ENCODE peak calls at places on chromosomes 4 and X, in eight cellular contexts. C, K, Z, F, B, P, Y and A are unnamed samples.

GRCh38 chr4:52566136-52567031 is 92.7 kb downstream of the USP46 start:
- DNase-seq in C (no peak), K (no peak), Z (no peak), F (no peak), B (no peak), P (no peak), Y (no peak), A (no peak)

GRCh38 chr4:33802578-33802977 is 2441.7 kb downstream of the ARAP2 start:
- DNase-seq in C (no peak), K (no peak), Z (no peak), F (no peak), B (no peak), P (no peak), Y (no peak), A (no peak)

GRCh38 chr4:172096771-172097170 is 283.6 kb downstream of the GALNTL6 start:
- DNase-seq in C (no peak), K (no peak), Z (no peak), F (no peak), B (no peak), P (peak), Y (no peak), A (no peak)

GRCh38 chr4:101205878-101206277 is 141.4 kb downstream of the PPP3CA start:
- DNase-seq in C (no peak), K (no peak), Z (no peak), F (peak), B (no peak), P (peak), Y (no peak), A (peak)

GRCh38 chr4:20483416-20483815 is 216.8 kb upstream of the PACRGL start:
- DNase-seq in C (no peak), K (no peak), Z (no peak), F (no peak), B (no peak), P (no peak), Y (no peak), A (no peak)

GRCh38 chr4:12881945-12882589 is 602.1 kb downstream of the RAB28 start:
- DNase-seq in C (no peak), K (no peak), Z (no peak), F (no peak), B (no peak), P (no peak), Y (no peak), A (no peak)

GRCh38 chrX:65690057-65690855 is 22.8 kb downstream of the MSN start:
- DNase-seq in C (no peak), K (peak), Z (no peak), F (peak), B (no peak), P (peak), Y (no peak), A (peak)

GRCh38 chr4:149638073-149638472 is 177.6 kb downstream of the IQCM start:
- DNase-seq in C (no peak), K (no peak), Z (no peak), F (peak), B (no peak), P (peak), Y (no peak), A (peak)

GRCh38 chrX:67546496-67547423 is 2.9 kb downstream of the AR start:
- DNase-seq in C (no peak), K (no peak), Z (no peak), F (no peak), B (no peak), P (no peak), Y (no peak), A (no peak)

GRCh38 chr4:125482822-125483221 is 168.1 kb downstream of the FAT4 start:
- DNase-seq in C (no peak), K (no peak), Z (no peak), F (no peak), B (no peak), P (no peak), Y (no peak), A (peak)

GRCh38 chrX:71098302-71098701 is 2.7 kb downstream of the FOXO4 start:
- DNase-seq in C (peak), K (peak), Z (peak), F (no peak), B (no peak), P (peak), Y (peak), A (peak)

GRCh38 chrX:70421618-70422017 is 1.5 kb upstream of the GDPD2 start:
- DNase-seq in C (no peak), K (no peak), Z (no peak), F (no peak), B (no peak), P (no peak), Y (no peak), A (no peak)

GRCh38 chrX:51641421-51642021 is 22.8 kb upstream of the CENPVL3 start:
- DNase-seq in C (no peak), K (peak), Z (no peak), F (peak), B (peak), P (peak), Y (no peak), A (peak)

GRCh38 chrX:5595570-5595969 is 633.1 kb downstream of the NLGN4X start:
- DNase-seq in C (no peak), K (no peak), Z (no peak), F (no peak), B (no peak), P (no peak), Y (no peak), A (no peak)

GRCh38 chrX:22164770-22165388 is 107.8 kb upstream of the CBLL2 start:
- DNase-seq in C (no peak), K (no peak), Z (no peak), F (no peak), B (no peak), P (peak), Y (no peak), A (peak)

GRCh38 chr4:88318751-88319350 is 34.5 kb upstream of the PPM1K start:
- DNase-seq in C (no peak), K (no peak), Z (no peak), F (peak), B (no peak), P (no peak), Y (no peak), A (peak)

GRCh38 chr4:105509291-105509690 is 35.4 kb upstream of the PPA2 start:
- DNase-seq in C (no peak), K (peak), Z (no peak), F (no peak), B (no peak), P (no peak), Y (no peak), A (no peak)

GRCh38 chrX:11766487-11766886 is 8.4 kb downstream of the MSL3 start:
- DNase-seq in C (no peak), K (no peak), Z (no peak), F (no peak), B (no peak), P (no peak), Y (no peak), A (no peak)

GRCh38 chr4:168868044-168868855 is 141.8 kb downstream of the CBR4 start:
- DNase-seq in C (no peak), K (no peak), Z (no peak), F (peak), B (no peak), P (peak), Y (no peak), A (peak)

GRCh38 chr4:123649644-123650356 is 253.2 kb downstream of the SPRY1 start:
- DNase-seq in C (no peak), K (peak), Z (peak), F (no peak), B (peak), P (peak), Y (no peak), A (peak)

GRCh38 chr4:174284181-174284886 is 623 bp downstream of the CEP44 start:
- DNase-seq in C (no peak), K (peak), Z (no peak), F (peak), B (no peak), P (peak), Y (no peak), A (peak)

GRCh38 chr4:187996502-187997177 is 1.1 kb downstream of the ZFP42 start:
- DNase-seq in C (no peak), K (no peak), Z (no peak), F (no peak), B (no peak), P (no peak), Y (no peak), A (no peak)

GRCh38 chr4:23924556-23924955 is 34.7 kb upstream of the PPARGC1A start:
- DNase-seq in C (no peak), K (no peak), Z (no peak), F (no peak), B (no peak), P (no peak), Y (no peak), A (peak)

GRCh38 chr4:54254915-54255246 is 25.8 kb downstream of the PDGFRA start:
- DNase-seq in C (no peak), K (no peak), Z (no peak), F (no peak), B (no peak), P (no peak), Y (no peak), A (no peak)

GRCh38 chr4:26377352-26378311 is 56.8 kb downstream of the RBPJ start:
- DNase-seq in C (no peak), K (peak), Z (no peak), F (no peak), B (no peak), P (no peak), Y (no peak), A (no peak)

GRCh38 chrX:110755611-110756010 is 40.0 kb downstream of the CHRDL1 start:
- DNase-seq in C (no peak), K (no peak), Z (no peak), F (no peak), B (no peak), P (peak), Y (no peak), A (no peak)

GRCh38 chr4:84966382-84967291 is at the start of gene WDFY3:
- DNase-seq in C (peak), K (peak), Z (peak), F (peak), B (peak), P (peak), Y (peak), A (peak)

GRCh38 chr4:84964995-84965557 is 1.4 kb downstream of the WDFY3 start:
- DNase-seq in C (no peak), K (no peak), Z (no peak), F (peak), B (no peak), P (no peak), Y (no peak), A (no peak)

GRCh38 chr4:84967292-84967651 is 782 bp upstream of the WDFY3 start:
- DNase-seq in C (no peak), K (no peak), Z (no peak), F (peak), B (no peak), P (peak), Y (no peak), A (peak)

GRCh38 chr4:84968936-84969335 is 2.4 kb upstream of the WDFY3 start:
- DNase-seq in C (no peak), K (no peak), Z (no peak), F (no peak), B (no peak), P (no peak), Y (no peak), A (no peak)

GRCh38 chr4:84965558-84966381 is 720 bp downstream of the WDFY3 start:
- DNase-seq in C (peak), K (peak), Z (peak), F (peak), B (no peak), P (peak), Y (peak), A (peak)
- TF ChIP-seq CTCF in C (peak), K (no peak), Z (no peak), F (no peak), B (no peak), P (peak), Y (no peak), A (no peak)

GRCh38 chr4:112284662-112285411 is 867 bp downstream of the TIFA start:
- DNase-seq in C (no peak), K (peak), Z (peak), F (peak), B (no peak), P (peak), Y (no peak), A (peak)

GRCh38 chr4:112289407-112290253 is 3.9 kb upstream of the TIFA start:
- DNase-seq in C (no peak), K (no peak), Z (no peak), F (no peak), B (no peak), P (no peak), Y (no peak), A (no peak)

GRCh38 chr4:112288455-112288854 is 2.8 kb upstream of the TIFA start:
- DNase-seq in C (no peak), K (no peak), Z (no peak), F (no peak), B (no peak), P (no peak), Y (no peak), A (no peak)

GRCh38 chr4:112290341-112290740 is 4.6 kb upstream of the TIFA start:
- DNase-seq in C (no peak), K (no peak), Z (no peak), F (no peak), B (no peak), P (no peak), Y (no peak), A (no peak)

GRCh38 chr4:112287258-112287873 is 1.7 kb upstream of the TIFA start:
- DNase-seq in C (no peak), K (no peak), Z (no peak), F (no peak), B (no peak), P (no peak), Y (no peak), A (no peak)
- H3K4me3 ChIP-seq in C (no peak), K (no peak), Z (no peak), F (no peak), B (no peak), P (no peak), Y (no peak), A (no peak)

DNA sequence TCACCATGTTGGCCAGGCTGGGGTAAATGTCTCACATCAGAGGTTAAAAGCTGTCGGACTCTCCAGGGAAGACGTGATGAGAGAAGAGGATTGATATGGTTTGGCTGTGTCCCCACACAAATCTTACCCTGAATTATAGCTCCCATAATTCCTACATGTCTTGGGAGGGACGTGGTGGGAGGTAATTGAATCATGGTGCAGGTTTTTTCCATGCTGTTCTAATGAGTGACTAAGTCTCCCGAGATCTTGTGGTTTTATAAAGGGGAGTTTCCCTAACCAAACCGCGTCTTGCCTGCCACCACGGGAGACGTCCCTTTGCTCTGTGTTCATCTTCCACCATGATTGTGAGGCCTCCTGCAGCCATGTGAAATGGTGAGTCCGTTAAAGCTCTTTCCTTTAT is 64.4 kb downstream of the ASMT start:
- DNase-seq in C (no peak), K (peak), Z (no peak), F (no peak), B (no peak), P (peak), Y (peak), A (no peak)
- TF ChIP-seq CTCF in C (no peak), K (no peak), Z (no peak), F (no peak), B (no peak), P (no peak), Y (no peak), A (no peak)

GRCh38 chr4:152180369-152180768 is 355.5 kb downstream of the FBXW7 start:
- DNase-seq in C (no peak), K (no peak), Z (no peak), F (no peak), B (no peak), P (no peak), Y (peak), A (no peak)

GRCh38 chr4:152185786-152186540 is 349.9 kb downstream of the FBXW7 start:
- DNase-seq in C (no peak), K (peak), Z (no peak), F (no peak), B (no peak), P (no peak), Y (no peak), A (peak)

GRCh38 chr4:152176627-152177214 is 359.2 kb downstream of the FBXW7 start:
- DNase-seq in C (no peak), K (no peak), Z (no peak), F (no peak), B (no peak), P (no peak), Y (peak), A (peak)

GRCh38 chr4:152181150-152181549 is 354.7 kb downstream of the FBXW7 start:
- DNase-seq in C (no peak), K (no peak), Z (no peak), F (no peak), B (no peak), P (no peak), Y (peak), A (no peak)
- H3K4me3 ChIP-seq in C (no peak), K (no peak), Z (no peak), F (no peak), B (no peak), P (no peak), Y (no peak), A (no peak)

GRCh38 chr4:153297116-153297515 is 47.4 kb upstream of the MND1 start:
- DNase-seq in C (no peak), K (no peak), Z (no peak), F (no peak), B (no peak), P (no peak), Y (no peak), A (peak)
- TF ChIP-seq CTCF in C (no peak), K (no peak), Z (no peak), F (no peak), B (no peak), P (no peak), Y (no peak), A (no peak)

DNA sequence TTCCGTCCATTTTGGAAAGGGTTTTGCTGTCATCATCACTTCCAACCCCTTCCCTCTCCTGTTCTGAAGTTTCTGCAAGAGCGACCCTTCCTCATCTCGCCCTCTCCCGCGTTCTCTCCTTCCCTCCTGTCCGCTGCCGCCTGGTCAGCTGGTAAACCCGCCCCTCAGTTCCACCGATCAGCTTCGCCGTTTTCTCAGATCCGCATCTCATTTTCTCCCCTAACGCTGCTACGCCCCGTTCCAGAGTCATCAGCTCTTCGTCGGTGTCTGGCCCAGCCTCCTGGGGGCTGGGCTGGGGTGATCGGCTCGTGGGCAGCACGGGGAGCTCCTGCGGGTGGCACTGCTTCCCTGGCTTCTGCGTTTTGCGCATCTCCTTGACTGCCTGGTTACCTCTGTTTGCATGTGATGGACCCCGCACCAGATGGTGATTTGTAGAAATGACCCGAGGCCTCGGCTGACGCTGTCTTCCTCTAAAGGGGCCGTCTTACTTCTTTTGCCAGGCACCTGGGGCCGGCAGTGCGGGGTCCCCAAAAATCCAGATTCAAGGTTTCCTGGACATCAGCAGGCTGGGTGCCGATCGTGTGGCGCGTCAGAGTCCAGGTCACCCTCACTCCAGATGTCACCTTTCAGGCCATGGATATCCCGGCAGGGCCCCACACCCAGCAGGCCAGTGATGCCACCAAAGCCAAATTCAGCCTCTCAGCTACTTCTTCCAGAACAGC is 13.4 kb downstream of the CTBP1 start:
- DNase-seq in C (peak), K (no peak), Z (peak), F (peak), B (no peak), P (no peak), Y (no peak), A (no peak)
- H3K4me3 ChIP-seq in C (no peak), K (no peak), Z (no peak), F (no peak), B (no peak), P (no peak), Y (no peak), A (no peak)

DNA sequence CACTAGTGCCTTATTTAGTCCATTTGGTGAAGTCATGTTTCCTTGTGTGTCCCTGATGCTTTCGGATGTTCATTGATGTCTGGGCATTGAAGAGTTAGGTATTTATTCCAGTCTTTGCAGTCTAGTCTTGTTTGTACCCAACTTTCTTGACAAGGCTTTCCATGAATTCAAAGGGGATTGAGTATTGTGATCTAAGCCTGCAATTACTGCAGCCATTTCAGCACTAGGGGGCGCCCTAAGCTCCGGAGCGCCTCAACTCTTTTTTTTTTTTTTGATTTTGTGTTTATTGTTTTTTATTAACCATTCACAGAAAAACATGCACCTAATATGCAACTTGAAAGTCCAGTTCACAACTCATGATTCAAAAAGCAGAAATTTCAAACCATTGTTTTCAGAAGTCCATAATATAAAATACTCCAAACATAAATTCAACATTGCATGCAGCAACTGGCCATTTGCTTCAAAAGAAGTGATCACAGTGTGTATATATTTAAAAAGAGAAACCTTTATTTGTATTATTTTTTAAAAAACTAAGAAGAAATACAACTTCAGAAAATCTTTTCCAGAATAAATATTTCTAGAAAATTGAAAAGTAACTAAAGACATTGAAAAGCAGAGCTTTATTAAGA is 59.2 kb downstream of the PTPN13 start:
- DNase-seq in C (no peak), K (peak), Z (no peak), F (no peak), B (no peak), P (no peak), Y (no peak), A (no peak)
- TF ChIP-seq CTCF in C (peak), K (peak), Z (no peak), F (peak), B (peak), P (peak), Y (no peak), A (peak)

GRCh38 chrX:43882294-43882681 is at the start of gene MAOB:
- DNase-seq in C (peak), K (peak), Z (peak), F (no peak), B (no peak), P (no peak), Y (no peak), A (peak)
- H3K4me3 ChIP-seq in C (peak), K (no peak), Z (no peak), F (no peak), B (no peak), P (no peak), Y (no peak), A (no peak)

DNA sequence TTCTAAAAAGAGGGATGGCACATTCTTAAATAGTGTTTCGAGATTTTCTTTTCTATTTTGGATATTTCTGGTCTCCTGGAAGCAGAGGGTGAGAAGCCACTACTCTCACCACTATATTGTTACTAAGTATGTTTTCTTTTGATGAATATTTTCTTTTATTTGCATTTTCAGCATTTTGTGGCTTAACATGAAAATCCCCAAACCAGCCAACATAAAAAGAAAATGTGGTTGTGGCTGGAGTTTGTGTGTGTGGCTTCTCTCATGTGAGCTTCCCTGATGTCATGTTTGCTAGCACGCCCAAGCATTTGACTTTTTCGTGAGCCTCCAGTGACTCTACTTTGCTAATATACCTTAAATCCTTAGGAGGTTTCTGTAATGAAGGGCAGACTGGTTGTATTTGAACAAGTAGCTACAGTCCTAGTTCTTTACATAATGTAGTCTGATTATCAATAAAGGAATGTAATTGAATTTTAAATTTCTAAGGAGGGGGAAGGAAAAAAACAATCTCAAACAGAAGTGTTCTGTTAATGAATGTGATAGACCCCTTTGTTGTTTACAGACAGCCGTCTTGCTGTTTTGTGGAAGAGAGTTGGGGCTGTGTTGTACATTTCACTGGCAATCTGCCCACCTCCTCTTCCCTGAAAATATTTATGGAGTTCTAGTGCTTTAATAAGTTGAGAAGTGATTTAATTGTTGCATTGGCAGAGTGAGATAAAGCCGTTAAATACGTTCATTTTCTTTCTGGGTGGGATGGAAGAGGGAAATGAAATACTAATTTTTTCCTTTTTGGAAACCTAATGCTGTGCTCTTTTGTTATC is 114.6 kb downstream of the ARHGAP10 start:
- DNase-seq in C (no peak), K (no peak), Z (no peak), F (no peak), B (no peak), P (no peak), Y (no peak), A (no peak)
- TF ChIP-seq CTCF in C (no peak), K (no peak), Z (no peak), F (no peak), B (no peak), P (no peak), Y (no peak), A (no peak)